ENCODE peak calls at places on chromosome 1, in six cellular contexts. H is AG04450, P is prostate gland, V is esophagus squamous epithelium, Q is brain microvascular endothelial cell, G is hepatocyte. X is an unnamed sample. For H3K27me3, the result is how much of the 10 kb centered on the place peaks cover.

GRCh38 chr1:2240251-2241156 is 12.4 kb downstream of the SKI start:
- DNase-seq in V (no peak), Q (no peak), P (peak), G (peak), H (no peak), X (peak)

GRCh38 chr1:186806477-186806876 is 22.3 kb upstream of the PLA2G4A start:
- DNase-seq in H (no peak), P (no peak), G (no peak), V (no peak), Q (peak), X (no peak)

GRCh38 chr1:183812111-183812510 is 7.2 kb downstream of the RGL1 start:
- DNase-seq in P (no peak), Q (no peak), H (no peak), G (no peak), V (no peak), X (no peak)

GRCh38 chr1:116871772-116872146 is 38.0 kb upstream of the PTGFRN start:
- DNase-seq in P (no peak), H (no peak), V (no peak), G (no peak), Q (no peak), X (no peak)

GRCh38 chr1:16204216-16204615 is 8.2 kb downstream of the ARHGEF19 start:
- DNase-seq in Q (no peak), G (no peak), H (no peak), P (no peak), V (no peak), X (no peak)

GRCh38 chr1:3879787-3880428 is 20.2 kb downstream of the C1orf174 start:
- DNase-seq in Q (no peak), V (no peak), P (no peak), G (no peak), H (no peak), X (no peak)

GRCh38 chr1:3652538-3653285 is 396 bp downstream of the TP73 start:
- DNase-seq in Q (no peak), P (no peak), G (no peak), V (no peak), H (no peak), X (no peak)

GRCh38 chr1:82542141-82542540 is 741.4 kb downstream of the ADGRL2 start:
- DNase-seq in G (no peak), P (no peak), H (no peak), V (no peak), Q (no peak), X (no peak)

GRCh38 chr1:60765204-60765603 is 317.2 kb upstream of the NFIA start:
- DNase-seq in G (peak), H (no peak), Q (peak), P (peak), V (no peak), X (no peak)

GRCh38 chr1:40948741-40949528 is 30.6 kb upstream of the CTPS1 start:
- DNase-seq in G (peak), V (no peak), P (peak), H (peak), Q (peak), X (peak)

GRCh38 chr1:4306559-4307467 is 347.6 kb upstream of the AJAP1 start:
- DNase-seq in Q (no peak), G (no peak), H (no peak), V (no peak), P (no peak), X (no peak)

GRCh38 chr1:187817782-187818181 is 989.0 kb downstream of the PLA2G4A start:
- DNase-seq in Q (no peak), V (no peak), H (no peak), G (no peak), P (no peak), X (no peak)

GRCh38 chr1:77900687-77901293 is 12.4 kb downstream of the NEXN start:
- DNase-seq in P (peak), V (no peak), Q (peak), G (peak), H (no peak), X (no peak)

GRCh38 chr1:72284398-72285073 is 2.2 kb upstream of the NEGR1 start:
- DNase-seq in Q (peak), G (peak), P (peak), H (peak), V (no peak), X (no peak)

GRCh38 chr1:153578936-153579335 is 13.3 kb upstream of the S100A2 start:
- DNase-seq in G (no peak), Q (no peak), H (no peak), V (no peak), P (no peak), X (no peak)

GRCh38 chr1:153573351-153573750 is 7.7 kb upstream of the S100A2 start:
- DNase-seq in G (no peak), V (no peak), P (no peak), Q (peak), H (no peak), X (no peak)

GRCh38 chr1:153578490-153578889 is 12.8 kb upstream of the S100A2 start:
- DNase-seq in P (no peak), Q (no peak), H (no peak), V (no peak), G (no peak), X (no peak)

GRCh38 chr1:153577624-153578051 is 12.0 kb upstream of the S100A2 start:
- DNase-seq in G (no peak), V (no peak), Q (no peak), H (no peak), P (no peak), X (no peak)

GRCh38 chr1:153577138-153577537 is 11.5 kb upstream of the S100A2 start:
- DNase-seq in P (no peak), H (no peak), Q (no peak), V (no peak), G (no peak), X (no peak)
- TF ChIP-seq CTCF in P (no peak), H (no peak), Q (no peak), V (no peak), G (no peak), X (no peak)

GRCh38 chr1:7535934-7536878 is 234.9 kb upstream of the VAMP3 start:
- DNase-seq in P (no peak), G (no peak), V (no peak), H (no peak), Q (no peak), X (no peak)
- H3K27me3 ChIP-seq in P (under half), G (under half), V (under half), H (under half), Q (under half), X (under half)

GRCh38 chr1:31932491-31933316 is 5.5 kb downstream of the PTP4A2 start:
- DNase-seq in V (no peak), G (peak), Q (no peak), H (no peak), P (no peak), X (no peak)

GRCh38 chr1:31934251-31934650 is 3.9 kb downstream of the PTP4A2 start:
- DNase-seq in G (no peak), H (no peak), Q (no peak), V (no peak), P (no peak), X (no peak)

GRCh38 chr1:31936966-31937299 is 1.2 kb downstream of the PTP4A2 start:
- DNase-seq in V (no peak), G (no peak), P (no peak), H (no peak), Q (no peak), X (no peak)

GRCh38 chr1:31936278-31936965 is 1.7 kb downstream of the PTP4A2 start:
- DNase-seq in P (no peak), V (no peak), G (peak), Q (no peak), H (no peak), X (no peak)

GRCh38 chr1:31934706-31935629 is 3.2 kb downstream of the PTP4A2 start:
- DNase-seq in P (no peak), V (no peak), Q (no peak), G (peak), H (no peak), X (no peak)
- H3K4me3 ChIP-seq in P (no peak), V (peak), Q (peak), G (peak), H (peak), X (no peak)

GRCh38 chr1:151211972-151212705 is 13.8 kb downstream of the PIP5K1A start:
- DNase-seq in P (no peak), Q (no peak), V (no peak), G (no peak), H (no peak), X (no peak)
- TF ChIP-seq CTCF in P (no peak), Q (no peak), V (no peak), G (no peak), H (no peak), X (no peak)

GRCh38 chr1:10705953-10706352 is 90.5 kb downstream of the CASZ1 start:
- DNase-seq in G (no peak), H (no peak), V (no peak), Q (no peak), P (no peak), X (no peak)

GRCh38 chr1:10706514-10706913 is 89.9 kb downstream of the CASZ1 start:
- DNase-seq in G (no peak), Q (no peak), P (no peak), V (no peak), H (no peak), X (no peak)

GRCh38 chr1:10709646-10710045 is 86.8 kb downstream of the CASZ1 start:
- DNase-seq in V (no peak), G (no peak), P (no peak), Q (no peak), H (no peak), X (no peak)

GRCh38 chr1:10710489-10710888 is 86.0 kb downstream of the CASZ1 start:
- DNase-seq in P (no peak), G (no peak), Q (no peak), V (no peak), H (no peak), X (no peak)

GRCh38 chr1:10708807-10709523 is 87.5 kb downstream of the CASZ1 start:
- DNase-seq in V (no peak), P (no peak), Q (no peak), H (no peak), G (no peak), X (no peak)
- H3K27me3 ChIP-seq in V (under half), P (under half), Q (under half), H (half or more), G (under half), X (under half)

GRCh38 chr1:8681911-8682310 is 135.5 kb downstream of the RERE start:
- DNase-seq in P (no peak), Q (no peak), H (no peak), V (no peak), G (no peak), X (no peak)

GRCh38 chr1:8679411-8679800 is 138.0 kb downstream of the RERE start:
- DNase-seq in Q (peak), P (no peak), V (no peak), H (no peak), G (no peak), X (no peak)

GRCh38 chr1:8679929-8680504 is 137.4 kb downstream of the RERE start:
- DNase-seq in V (no peak), Q (no peak), P (no peak), G (no peak), H (no peak), X (no peak)

GRCh38 chr1:8681317-8681650 is 136.2 kb downstream of the RERE start:
- DNase-seq in P (no peak), V (no peak), G (no peak), H (no peak), Q (no peak), X (no peak)

GRCh38 chr1:8680628-8681316 is 136.7 kb downstream of the RERE start:
- DNase-seq in P (no peak), Q (no peak), V (no peak), G (no peak), H (no peak), X (no peak)
- H3K4me3 ChIP-seq in P (no peak), Q (no peak), V (peak), G (peak), H (peak), X (no peak)

DNA sequence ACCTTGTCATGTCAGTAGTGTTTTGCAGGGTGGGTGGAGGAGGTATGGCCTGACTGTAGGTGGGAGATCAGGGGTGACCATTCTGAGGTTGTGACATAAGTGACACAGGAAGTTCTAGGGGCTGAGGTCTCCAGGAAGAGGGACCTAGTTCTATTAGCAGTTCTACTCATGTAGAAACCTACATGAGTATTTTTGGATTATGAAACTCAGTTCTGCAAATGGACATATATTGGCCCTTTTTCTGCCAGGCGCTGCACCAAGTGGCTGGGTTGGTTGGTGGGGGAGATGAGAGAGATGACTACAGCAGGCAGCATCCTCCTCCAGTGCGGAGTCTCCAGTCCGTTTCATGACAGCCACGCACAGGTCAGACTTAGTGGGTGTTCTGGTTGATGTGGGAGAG is 54.0 kb downstream of the PRDM2 start:
- DNase-seq in G (no peak), V (no peak), H (no peak), P (no peak), Q (no peak), X (no peak)
- TF ChIP-seq CTCF in G (no peak), V (no peak), H (no peak), P (no peak), Q (no peak), X (no peak)

GRCh38 chr1:47683402-47683801 is 245.6 kb downstream of the FOXD2 start:
- DNase-seq in G (no peak), P (no peak), H (no peak), V (no peak), Q (no peak), X (peak)
- H3K27me3 ChIP-seq in G (under half), P (under half), H (under half), V (under half), Q (under half), X (under half)

X was measured in lung.